ENCODE peak calls at places on chromosomes 5 and 9, in eight cellular contexts. One of them, this sample, is unnamed. For H3K27me3, the result is how much of the 10 kb centered on the place peaks cover.

GRCh38 chr5:9927106-9927505 is 297.0 kb upstream of the TAS2R1 start:
- DNase-seq in heart right ventricle: no peak
- DNase-seq in fibroblast of lung: no peak
- DNase-seq in ovary: no peak
- DNase-seq in body of pancreas: no peak
- DNase-seq in heart left ventricle: no peak
- DNase-seq in AG04450: no peak
- DNase-seq in stomach: no peak
- DNase-seq in this sample: peak

GRCh38 chr5:33336911-33337620 is 103.7 kb upstream of the TARS1 start:
- DNase-seq in heart right ventricle: no peak
- DNase-seq in fibroblast of lung: peak
- DNase-seq in ovary: no peak
- DNase-seq in body of pancreas: no peak
- DNase-seq in heart left ventricle: no peak
- DNase-seq in AG04450: no peak
- DNase-seq in stomach: no peak
- DNase-seq in this sample: peak

GRCh38 chr5:1909346-1909985 is 26.7 kb upstream of the IRX4 start:
- DNase-seq in heart right ventricle: no peak
- DNase-seq in fibroblast of lung: no peak
- DNase-seq in ovary: no peak
- DNase-seq in body of pancreas: no peak
- DNase-seq in heart left ventricle: no peak
- DNase-seq in AG04450: no peak
- DNase-seq in stomach: no peak
- DNase-seq in this sample: no peak

GRCh38 chr5:124644138-124644537 is 102.3 kb downstream of the ZNF608 start:
- DNase-seq in heart right ventricle: no peak
- DNase-seq in fibroblast of lung: peak
- DNase-seq in ovary: no peak
- DNase-seq in body of pancreas: no peak
- DNase-seq in heart left ventricle: no peak
- DNase-seq in AG04450: no peak
- DNase-seq in stomach: no peak
- DNase-seq in this sample: peak

GRCh38 chr9:83385317-83385716 is 152.9 kb downstream of the FRMD3 start:
- DNase-seq in heart right ventricle: no peak
- DNase-seq in fibroblast of lung: no peak
- DNase-seq in ovary: no peak
- DNase-seq in body of pancreas: no peak
- DNase-seq in heart left ventricle: no peak
- DNase-seq in AG04450: no peak
- DNase-seq in stomach: no peak
- DNase-seq in this sample: no peak

GRCh38 chr9:111939322-111939721 is 42.7 kb downstream of the UGCG start:
- DNase-seq in heart right ventricle: no peak
- DNase-seq in fibroblast of lung: no peak
- DNase-seq in ovary: no peak
- DNase-seq in body of pancreas: no peak
- DNase-seq in heart left ventricle: no peak
- DNase-seq in AG04450: no peak
- DNase-seq in stomach: no peak
- DNase-seq in this sample: peak

GRCh38 chr5:93581738-93582414 is 857 bp upstream of the NR2F1-AS1 start:
- DNase-seq in heart right ventricle: no peak
- DNase-seq in fibroblast of lung: peak
- DNase-seq in ovary: peak
- DNase-seq in body of pancreas: no peak
- DNase-seq in heart left ventricle: no peak
- DNase-seq in AG04450: peak
- DNase-seq in stomach: no peak
- DNase-seq in this sample: no peak

GRCh38 chr9:116565986-116566385 is 121.1 kb upstream of the TRIM32 start:
- DNase-seq in heart right ventricle: no peak
- DNase-seq in fibroblast of lung: no peak
- DNase-seq in ovary: no peak
- DNase-seq in body of pancreas: no peak
- DNase-seq in heart left ventricle: no peak
- DNase-seq in AG04450: no peak
- DNase-seq in stomach: no peak
- DNase-seq in this sample: peak

GRCh38 chr5:132742626-132743025 is 4.6 kb upstream of the CCNI2 start:
- DNase-seq in heart right ventricle: no peak
- DNase-seq in fibroblast of lung: no peak
- DNase-seq in ovary: no peak
- DNase-seq in body of pancreas: no peak
- DNase-seq in heart left ventricle: no peak
- DNase-seq in AG04450: no peak
- DNase-seq in stomach: no peak
- DNase-seq in this sample: no peak

GRCh38 chr5:104189031-104189430 is 626.4 kb upstream of the NUDT12 start:
- DNase-seq in heart right ventricle: no peak
- DNase-seq in fibroblast of lung: peak
- DNase-seq in ovary: no peak
- DNase-seq in body of pancreas: no peak
- DNase-seq in heart left ventricle: no peak
- DNase-seq in AG04450: peak
- DNase-seq in stomach: no peak
- DNase-seq in this sample: peak

GRCh38 chr5:134079748-134080581 is 34.5 kb upstream of the TCF7 start:
- DNase-seq in heart right ventricle: no peak
- DNase-seq in fibroblast of lung: no peak
- DNase-seq in ovary: no peak
- DNase-seq in body of pancreas: no peak
- DNase-seq in heart left ventricle: no peak
- DNase-seq in AG04450: no peak
- DNase-seq in stomach: no peak
- DNase-seq in this sample: no peak

GRCh38 chr9:12933957-12934356 is 159.1 kb downstream of the LURAP1L start:
- DNase-seq in heart right ventricle: no peak
- DNase-seq in fibroblast of lung: peak
- DNase-seq in ovary: no peak
- DNase-seq in body of pancreas: no peak
- DNase-seq in heart left ventricle: no peak
- DNase-seq in AG04450: no peak
- DNase-seq in stomach: no peak
- DNase-seq in this sample: peak

GRCh38 chr5:144742376-144742775 is 571.7 kb downstream of the KCTD16 start:
- DNase-seq in heart right ventricle: no peak
- DNase-seq in fibroblast of lung: no peak
- DNase-seq in ovary: no peak
- DNase-seq in body of pancreas: no peak
- DNase-seq in heart left ventricle: no peak
- DNase-seq in AG04450: no peak
- DNase-seq in stomach: no peak
- DNase-seq in this sample: no peak

GRCh38 chr5:36414869-36415282 is 113.2 kb upstream of the RANBP3L start:
- DNase-seq in heart right ventricle: no peak
- DNase-seq in fibroblast of lung: peak
- DNase-seq in ovary: no peak
- DNase-seq in body of pancreas: no peak
- DNase-seq in heart left ventricle: no peak
- DNase-seq in AG04450: peak
- DNase-seq in stomach: no peak
- DNase-seq in this sample: peak

GRCh38 chr5:36416605-36417004 is 114.9 kb upstream of the RANBP3L start:
- DNase-seq in heart right ventricle: no peak
- DNase-seq in fibroblast of lung: no peak
- DNase-seq in ovary: no peak
- DNase-seq in body of pancreas: no peak
- DNase-seq in heart left ventricle: no peak
- DNase-seq in AG04450: no peak
- DNase-seq in stomach: no peak
- DNase-seq in this sample: no peak

GRCh38 chr5:36418172-36418979 is 116.7 kb upstream of the RANBP3L start:
- DNase-seq in heart right ventricle: no peak
- DNase-seq in fibroblast of lung: peak
- DNase-seq in ovary: no peak
- DNase-seq in body of pancreas: no peak
- DNase-seq in heart left ventricle: no peak
- DNase-seq in AG04450: no peak
- DNase-seq in stomach: no peak
- DNase-seq in this sample: peak

GRCh38 chr5:36417221-36417620 is 115.5 kb upstream of the RANBP3L start:
- DNase-seq in heart right ventricle: no peak
- DNase-seq in fibroblast of lung: no peak
- DNase-seq in ovary: no peak
- DNase-seq in body of pancreas: no peak
- DNase-seq in heart left ventricle: no peak
- DNase-seq in AG04450: no peak
- DNase-seq in stomach: no peak
- DNase-seq in this sample: peak

GRCh38 chr5:36417668-36418067 is 116.0 kb upstream of the RANBP3L start:
- DNase-seq in heart right ventricle: no peak
- DNase-seq in fibroblast of lung: no peak
- DNase-seq in ovary: no peak
- DNase-seq in body of pancreas: no peak
- DNase-seq in heart left ventricle: no peak
- DNase-seq in AG04450: no peak
- DNase-seq in stomach: no peak
- DNase-seq in this sample: no peak
- TF ChIP-seq CTCF in heart right ventricle: no peak
- TF ChIP-seq CTCF in fibroblast of lung: no peak
- TF ChIP-seq CTCF in ovary: no peak
- TF ChIP-seq CTCF in body of pancreas: no peak
- TF ChIP-seq CTCF in heart left ventricle: no peak
- TF ChIP-seq CTCF in AG04450: no peak
- TF ChIP-seq CTCF in stomach: no peak
- TF ChIP-seq CTCF in this sample: no peak

GRCh38 chr9:98572054-98572627 is 136.6 kb downstream of the GABBR2 start:
- DNase-seq in heart right ventricle: no peak
- DNase-seq in fibroblast of lung: no peak
- DNase-seq in ovary: no peak
- DNase-seq in body of pancreas: no peak
- DNase-seq in heart left ventricle: no peak
- DNase-seq in AG04450: no peak
- DNase-seq in stomach: no peak
- DNase-seq in this sample: peak
- H3K27me3 ChIP-seq in heart right ventricle: under half
- H3K27me3 ChIP-seq in fibroblast of lung: under half
- H3K27me3 ChIP-seq in ovary: under half
- H3K27me3 ChIP-seq in body of pancreas: under half
- H3K27me3 ChIP-seq in heart left ventricle: under half
- H3K27me3 ChIP-seq in AG04450: under half
- H3K27me3 ChIP-seq in stomach: under half
- H3K27me3 ChIP-seq in this sample: under half

GRCh38 chr9:91681461-91682305 is 258.1 kb upstream of the NFIL3 start:
- DNase-seq in heart right ventricle: peak
- DNase-seq in fibroblast of lung: peak
- DNase-seq in ovary: peak
- DNase-seq in body of pancreas: peak
- DNase-seq in heart left ventricle: peak
- DNase-seq in AG04450: peak
- DNase-seq in stomach: peak
- DNase-seq in this sample: peak
- TF ChIP-seq CTCF in heart right ventricle: peak
- TF ChIP-seq CTCF in fibroblast of lung: peak
- TF ChIP-seq CTCF in ovary: peak
- TF ChIP-seq CTCF in body of pancreas: peak
- TF ChIP-seq CTCF in heart left ventricle: peak
- TF ChIP-seq CTCF in AG04450: peak
- TF ChIP-seq CTCF in stomach: peak
- TF ChIP-seq CTCF in this sample: peak

GRCh38 chr9:127388856-127389238 is 8.1 kb upstream of the SLC2A8 start:
- DNase-seq in heart right ventricle: no peak
- DNase-seq in fibroblast of lung: no peak
- DNase-seq in ovary: no peak
- DNase-seq in body of pancreas: no peak
- DNase-seq in heart left ventricle: no peak
- DNase-seq in AG04450: no peak
- DNase-seq in stomach: no peak
- DNase-seq in this sample: no peak

GRCh38 chr9:127390243-127390535 is 6.8 kb upstream of the SLC2A8 start:
- DNase-seq in heart right ventricle: no peak
- DNase-seq in fibroblast of lung: no peak
- DNase-seq in ovary: no peak
- DNase-seq in body of pancreas: no peak
- DNase-seq in heart left ventricle: no peak
- DNase-seq in AG04450: no peak
- DNase-seq in stomach: no peak
- DNase-seq in this sample: no peak

GRCh38 chr9:127386981-127387380 is 10.0 kb upstream of the SLC2A8 start:
- DNase-seq in heart right ventricle: no peak
- DNase-seq in fibroblast of lung: no peak
- DNase-seq in ovary: no peak
- DNase-seq in body of pancreas: no peak
- DNase-seq in heart left ventricle: peak
- DNase-seq in AG04450: no peak
- DNase-seq in stomach: no peak
- DNase-seq in this sample: no peak

GRCh38 chr9:127389391-127390242 is 7.4 kb upstream of the SLC2A8 start:
- DNase-seq in heart right ventricle: no peak
- DNase-seq in fibroblast of lung: no peak
- DNase-seq in ovary: no peak
- DNase-seq in body of pancreas: no peak
- DNase-seq in heart left ventricle: peak
- DNase-seq in AG04450: no peak
- DNase-seq in stomach: no peak
- DNase-seq in this sample: no peak

GRCh38 chr9:127388037-127388855 is 8.7 kb upstream of the SLC2A8 start:
- DNase-seq in heart right ventricle: no peak
- DNase-seq in fibroblast of lung: peak
- DNase-seq in ovary: no peak
- DNase-seq in body of pancreas: peak
- DNase-seq in heart left ventricle: peak
- DNase-seq in AG04450: peak
- DNase-seq in stomach: no peak
- DNase-seq in this sample: peak
- H3K27me3 ChIP-seq in heart right ventricle: under half
- H3K27me3 ChIP-seq in fibroblast of lung: under half
- H3K27me3 ChIP-seq in ovary: under half
- H3K27me3 ChIP-seq in body of pancreas: under half
- H3K27me3 ChIP-seq in heart left ventricle: under half
- H3K27me3 ChIP-seq in AG04450: under half
- H3K27me3 ChIP-seq in stomach: under half
- H3K27me3 ChIP-seq in this sample: under half